ENCODE peak calls at places on chromosomes 4 and X, in eight cellular contexts. B is thyroid gland, I is body of pancreas, E is colonic mucosa, M is K562, S is HepG2, X is mucosa of descending colon, R is coronary artery. T is an unnamed sample.

GRCh38 chr4:26692014-26692726 is 108.3 kb downstream of the TBC1D19 start:
- DNase-seq in B (no peak), I (no peak), E (no peak), M (peak; percentile 63), S (no peak), X (no peak), R (no peak), T (no peak)

GRCh38 chrX:49198540-49199314 is 1.3 kb downstream of the SYP start:
- DNase-seq in B (no peak), I (no peak), E (no peak), M (no peak), S (no peak), X (no peak), R (no peak), T (no peak)

GRCh38 chrX:109655802-109656201 is 30.8 kb upstream of the KCNE5 start:
- DNase-seq in B (no peak), I (no peak), E (no peak), M (no peak), S (no peak), X (no peak), R (no peak), T (no peak)

GRCh38 chr4:95549246-95550138 is 719 bp upstream of the UNC5C start:
- DNase-seq in B (peak; percentile 87), I (peak; percentile 10), E (peak; percentile 50), M (no peak), S (no peak), X (peak; percentile 65), R (no peak), T (no peak)

GRCh38 chrX:125298871-125299270 is 20.8 kb upstream of the TEX13C start:
- DNase-seq in B (no peak), I (no peak), E (no peak), M (no peak), S (no peak), X (no peak), R (no peak), T (no peak)

GRCh38 chr4:95466791-95467190 is 82.0 kb downstream of the UNC5C start:
- DNase-seq in B (no peak), I (no peak), E (no peak), M (no peak), S (no peak), X (no peak), R (no peak), T (no peak)

GRCh38 chr4:106868381-106869035 is 167.6 kb downstream of the DKK2 start:
- DNase-seq in B (no peak), I (no peak), E (no peak), M (no peak), S (no peak), X (no peak), R (no peak), T (no peak)

GRCh38 chr4:5028480-5028879 is 9.2 kb upstream of the CYTL1 start:
- DNase-seq in B (no peak), I (no peak), E (no peak), M (no peak), S (no peak), X (no peak), R (no peak), T (no peak)

GRCh38 chr4:152063301-152064235 is 302.8 kb upstream of the GATB start:
- DNase-seq in B (no peak), I (no peak), E (peak; percentile 54), M (no peak), S (no peak), X (peak; percentile 66), R (no peak), T (peak; percentile 6)

GRCh38 chr4:75769044-75769443 is 44.7 kb downstream of the USO1 start:
- DNase-seq in B (no peak), I (no peak), E (no peak), M (no peak), S (no peak), X (no peak), R (no peak), T (no peak)

GRCh38 chr4:21768349-21769310 is 179.9 kb downstream of the KCNIP4 start:
- DNase-seq in B (no peak), I (peak; percentile 8), E (peak; percentile 24), M (peak; percentile 13), S (peak; percentile 28), X (no peak), R (no peak), T (peak; percentile 13)

GRCh38 chr4:76920715-76921114 is 22.8 kb upstream of the SOWAHB start:
- DNase-seq in B (no peak), I (no peak), E (no peak), M (no peak), S (no peak), X (no peak), R (no peak), T (no peak)

GRCh38 chr4:15231265-15232091 is 196.4 kb upstream of the C1QTNF7 start:
- DNase-seq in B (peak; percentile 65), I (peak; percentile 79), E (peak; percentile 84), M (peak; percentile 63), S (peak; percentile 68), X (no peak), R (peak; percentile 84), T (peak; percentile 46)

GRCh38 chr4:188879598-188879997 is 740.4 kb downstream of the TRIML1 start:
- DNase-seq in B (no peak), I (no peak), E (no peak), M (no peak), S (no peak), X (no peak), R (no peak), T (no peak)

GRCh38 chr4:15291133-15291532 is 136.7 kb upstream of the C1QTNF7 start:
- DNase-seq in B (no peak), I (no peak), E (no peak), M (no peak), S (no peak), X (no peak), R (no peak), T (no peak)

GRCh38 chr4:15754323-15754722 is 23.8 kb upstream of the CD38 start:
- DNase-seq in B (no peak), I (peak; percentile 5), E (no peak), M (no peak), S (no peak), X (no peak), R (no peak), T (no peak)

GRCh38 chr4:91448668-91449330 is 855.0 kb upstream of the GRID2 start:
- DNase-seq in B (no peak), I (no peak), E (no peak), M (no peak), S (no peak), X (no peak), R (no peak), T (no peak)

DNA sequence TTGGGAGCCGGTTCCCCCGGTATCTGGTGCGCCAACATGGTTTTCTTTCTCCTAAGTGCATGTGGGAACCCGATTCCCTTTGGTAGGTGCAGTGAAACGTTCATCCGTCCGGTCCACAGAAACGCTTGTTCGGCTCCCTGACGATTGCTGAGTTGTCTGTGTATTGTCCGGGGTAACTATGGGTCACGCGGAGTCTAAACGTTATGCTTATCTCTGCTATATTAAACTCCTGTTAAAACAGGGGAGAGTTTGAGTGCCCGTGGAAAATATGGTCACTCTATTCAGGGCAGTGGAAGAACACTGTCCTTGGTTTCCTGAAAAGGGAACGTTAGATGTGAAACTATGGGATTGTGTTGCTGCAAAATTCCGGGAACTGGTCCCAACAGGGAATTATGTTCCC is 32.4 kb upstream of the MGST2 start:
- DNase-seq in B (no peak), I (no peak), E (no peak), M (no peak), S (no peak), X (no peak), R (no peak), T (no peak)
- H3K4me3 ChIP-seq in B (no peak overlapping the region), I (no peak overlapping the region), E (no peak overlapping the region), M (no peak overlapping the region), S (peak overlapping the region; percentile 31), X (no peak overlapping the region), R (peak overlapping the region; percentile 58), T (no peak overlapping the region)

GRCh38 chr4:118968006-118968405 is 79.4 kb downstream of the SYNPO2 start:
- DNase-seq in B (peak; percentile 44), I (peak; percentile 65), E (peak; percentile 56), M (no peak), S (no peak), X (no peak), R (peak; percentile 81), T (no peak)

GRCh38 chr4:118972167-118972566 is 83.5 kb downstream of the SYNPO2 start:
- DNase-seq in B (peak; percentile 61), I (no peak), E (no peak), M (no peak), S (no peak), X (no peak), R (no peak), T (no peak)

GRCh38 chr4:118967393-118967792 is 78.7 kb downstream of the SYNPO2 start:
- DNase-seq in B (no peak), I (no peak), E (no peak), M (no peak), S (no peak), X (no peak), R (no peak), T (no peak)

GRCh38 chr4:118968813-118969212 is 80.2 kb downstream of the SYNPO2 start:
- DNase-seq in B (no peak), I (no peak), E (no peak), M (no peak), S (no peak), X (no peak), R (no peak), T (no peak)

GRCh38 chr4:118969359-118969758 is 80.7 kb downstream of the SYNPO2 start:
- DNase-seq in B (peak; percentile 51), I (peak; percentile 72), E (peak; percentile 44), M (peak; percentile 13), S (peak; percentile 11), X (no peak), R (peak; percentile 81), T (peak; percentile 72)
- TF ChIP-seq CTCF in B (no peak), I (peak; percentile 44), E (peak; percentile 52), M (peak; percentile 45), S (peak; percentile 67), X (no peak), R (no peak), T (peak; percentile 73)

DNA sequence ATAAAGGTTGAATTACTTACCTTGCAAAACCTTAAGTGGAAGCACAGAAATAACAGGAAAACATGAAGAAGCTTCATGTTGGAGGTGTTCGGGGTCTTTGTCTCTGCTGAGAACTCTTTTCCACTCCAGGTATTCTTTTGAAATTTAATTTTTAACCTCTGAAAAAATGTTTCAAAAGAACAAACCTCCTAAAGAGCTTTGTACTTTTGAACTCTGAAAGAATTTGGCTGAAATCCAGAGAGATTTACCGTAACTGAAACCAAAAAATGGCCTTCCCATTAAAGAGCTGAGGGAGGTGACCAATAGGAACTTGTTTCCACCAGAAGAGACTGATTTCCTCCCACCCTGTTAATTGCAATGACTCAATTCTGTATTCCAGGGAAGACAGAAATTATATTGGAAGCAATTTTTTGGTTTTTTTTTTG is at the start of gene CFI:
- DNase-seq in B (no peak), I (peak; percentile 37), E (no peak), M (no peak), S (peak; percentile 95), X (no peak), R (no peak), T (no peak)
- H3K4me3 ChIP-seq in B (no peak within 1 kb of the TSS), I (no peak within 1 kb of the TSS), E (no peak within 1 kb of the TSS), M (no peak within 1 kb of the TSS), S (peak within 1 kb of the TSS; percentile 68), X (no peak within 1 kb of the TSS), R (peak within 1 kb of the TSS; percentile 56), T (no peak within 1 kb of the TSS)

DNA sequence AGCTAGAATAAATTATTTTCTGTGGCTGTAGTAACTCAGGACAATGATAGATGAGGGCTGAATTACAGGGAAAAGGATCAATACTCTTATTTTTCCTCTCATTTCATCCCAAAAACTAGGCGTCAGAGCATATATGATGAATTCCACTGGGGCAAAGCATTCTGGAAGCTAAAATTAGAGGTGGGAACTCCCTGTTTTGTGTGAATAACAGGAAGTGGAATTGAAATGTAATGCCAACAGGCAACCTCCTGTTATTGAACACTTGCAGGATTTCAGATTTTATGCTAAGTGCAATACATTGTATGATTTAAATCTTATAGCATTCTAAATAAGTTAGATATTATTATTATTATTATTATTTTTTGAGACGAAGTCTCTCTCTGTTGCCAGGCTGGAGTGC is 20.9 kb downstream of the HSD17B11 start:
- DNase-seq in B (no peak), I (no peak), E (no peak), M (no peak), S (no peak), X (no peak), R (no peak), T (no peak)
- TF ChIP-seq CTCF in B (no peak), I (no peak), E (no peak), M (no peak), S (no peak), X (no peak), R (no peak), T (no peak)